ENCODE peak calls at places on chromosomes 12 and 14, in seven cellular contexts. P, M, U, K, X, Y and O are unnamed samples.
A peak's percentile ranks its signal among the peaks of the same experiment; 100 is the strongest.

GRCh38 chr12:49129332-49130150 is 1.7 kb downstream of the TUBA1B start:
- DNase-seq in P (no peak), M (no peak), U (no peak), K (no peak), X (no peak), Y (no peak), O (no peak)

GRCh38 chr12:52515927-52516831 is 4.0 kb downstream of the KRT5 start:
- DNase-seq in P (no peak), M (no peak), U (no peak), K (no peak), X (no peak), Y (peak; percentile 23), O (no peak)

GRCh38 chr12:118064608-118065007 is 3.6 kb upstream of the WSB2 start:
- DNase-seq in P (no peak), M (peak; percentile 53), U (peak; percentile 51), K (no peak), X (no peak), Y (no peak), O (no peak)

GRCh38 chr12:132600048-132601032 is 10.0 kb downstream of the LRCOL1 start:
- DNase-seq in P (peak; percentile 75), M (peak; percentile 83), U (peak; percentile 16), K (peak; percentile 76), X (peak; percentile 74), Y (no peak), O (peak; percentile 18)

GRCh38 chr14:69289811-69290520 is 30.0 kb downstream of the GALNT16 start:
- DNase-seq in P (no peak), M (no peak), U (no peak), K (peak; percentile 49), X (no peak), Y (no peak), O (no peak)

GRCh38 chr12:42762395-42762925 is 172.9 kb upstream of the PRICKLE1 start:
- DNase-seq in P (no peak), M (no peak), U (no peak), K (no peak), X (no peak), Y (no peak), O (no peak)

GRCh38 chr14:90421621-90422020 is 24.8 kb downstream of the CALM1 start:
- DNase-seq in P (no peak), M (no peak), U (no peak), K (no peak), X (no peak), Y (no peak), O (no peak)

GRCh38 chr12:54185919-54186318 is 2.9 kb downstream of the SMUG1 start:
- DNase-seq in P (no peak), M (no peak), U (no peak), K (no peak), X (no peak), Y (no peak), O (no peak)

GRCh38 chr14:54864526-54864925 is 38.1 kb downstream of the GCH1 start:
- DNase-seq in P (peak; percentile 16), M (no peak), U (no peak), K (no peak), X (peak; percentile 19), Y (no peak), O (no peak)

GRCh38 chr14:75811136-75811839 is 150.2 kb downstream of the TTLL5 start:
- DNase-seq in P (no peak), M (no peak), U (no peak), K (no peak), X (peak; percentile 71), Y (no peak), O (no peak)

GRCh38 chr14:99579077-99579836 is 24.8 kb downstream of the CCDC85C start:
- DNase-seq in P (no peak), M (no peak), U (no peak), K (no peak), X (no peak), Y (no peak), O (no peak)

GRCh38 chr12:62893276-62893675 is 41.7 kb downstream of the PPM1H start:
- DNase-seq in P (no peak), M (no peak), U (no peak), K (no peak), X (no peak), Y (no peak), O (no peak)

GRCh38 chr14:96285667-96286066 is 29.7 kb downstream of the BDKRB1 start:
- DNase-seq in P (peak; percentile 15), M (no peak), U (no peak), K (no peak), X (peak; percentile 87), Y (no peak), O (no peak)

GRCh38 chr12:128109636-128110035 is 157.3 kb upstream of the TMEM132C start:
- DNase-seq in P (no peak), M (no peak), U (no peak), K (no peak), X (no peak), Y (peak; percentile 80), O (no peak)

GRCh38 chr14:88995437-88996198 is 171.2 kb downstream of the TTC8 start:
- DNase-seq in P (peak; percentile 78), M (no peak), U (no peak), K (no peak), X (peak; percentile 89), Y (no peak), O (peak; percentile 69)

GRCh38 chr12:104784592-104784991 is 173.5 kb downstream of the SLC41A2 start:
- DNase-seq in P (no peak), M (no peak), U (no peak), K (no peak), X (no peak), Y (no peak), O (no peak)

DNA sequence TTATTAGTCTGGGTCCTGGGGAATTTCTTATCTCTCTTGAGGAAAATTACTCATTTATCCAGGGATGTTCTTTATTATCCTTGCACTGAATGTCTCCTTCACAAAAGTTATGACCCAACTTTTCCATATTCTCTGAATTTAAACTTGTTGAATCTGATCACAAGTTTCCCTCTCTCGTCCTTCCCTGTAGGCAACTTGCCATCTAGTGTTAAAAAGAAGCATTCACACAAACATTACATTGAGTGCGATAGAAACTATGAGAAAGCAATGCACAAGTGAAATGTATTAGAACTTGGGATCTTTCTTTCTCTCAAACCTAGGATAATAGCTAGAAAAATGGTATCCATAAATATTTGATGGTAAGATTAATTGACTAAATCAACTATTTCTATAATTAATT is 608.4 kb downstream of the FSCB start:
- DNase-seq in P (no peak), M (no peak), U (no peak), K (no peak), X (no peak), Y (no peak), O (no peak)
- TF ChIP-seq CTCF in P (no peak), M (no peak), U (peak; percentile 21), K (no peak), X (no peak), Y (no peak), O (no peak)

DNA sequence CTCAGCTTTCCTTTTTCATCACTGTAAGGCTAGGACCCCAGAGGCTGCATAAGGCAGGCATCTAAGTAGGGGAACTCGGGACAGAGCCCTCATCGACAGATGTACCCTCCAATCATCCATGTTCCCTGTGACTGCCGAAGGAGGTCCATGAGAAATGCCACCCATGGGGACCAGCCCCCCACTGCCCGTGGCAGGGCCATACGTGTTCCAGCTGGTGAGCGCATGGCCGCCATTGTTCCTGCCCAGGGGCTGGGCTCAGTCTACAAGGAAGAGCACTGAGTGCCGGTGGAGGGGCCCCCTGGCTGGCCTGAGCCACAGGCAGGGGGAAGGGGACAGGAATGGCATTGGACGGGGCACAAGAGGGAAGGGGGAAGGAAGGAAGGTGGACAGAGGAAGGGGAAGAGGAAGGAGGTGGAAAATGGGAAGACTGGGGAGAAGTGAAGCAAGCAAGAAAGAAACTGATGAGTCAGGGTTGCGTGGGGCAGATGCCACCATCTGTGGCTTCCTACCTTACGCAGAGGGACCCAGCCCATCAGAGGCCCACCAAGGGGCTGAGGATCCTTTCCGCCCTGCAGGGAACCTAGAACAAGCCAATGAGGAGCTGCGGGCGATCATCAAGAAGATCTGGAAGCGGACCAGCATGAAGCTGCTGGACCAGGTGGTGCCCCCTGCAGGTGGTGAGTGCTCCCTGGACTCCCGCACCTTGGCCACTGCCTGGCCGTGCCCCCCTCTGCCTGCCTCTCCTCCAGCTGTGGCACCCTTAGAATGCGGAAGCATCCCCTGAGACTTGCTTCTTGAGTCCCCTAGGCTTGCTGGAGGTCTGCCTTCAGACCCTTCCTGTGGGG is 120.6 kb upstream of the FKBP4 start:
- DNase-seq in P (no peak), M (no peak), U (peak; percentile 4), K (no peak), X (no peak), Y (peak; percentile 83), O (no peak)
- TF ChIP-seq CTCF in P (no peak), M (no peak), U (peak; percentile 41), K (no peak), X (peak; percentile 17), Y (peak; percentile 29), O (peak; percentile 56)

GRCh38 chr14:46580941-46581671 is 70.5 kb downstream of the RPL10L start:
- DNase-seq in P (peak; percentile 32), M (peak; percentile 20), U (peak; percentile 41), K (no peak), X (peak; percentile 5), Y (no peak), O (peak; percentile 8)
- TF ChIP-seq CTCF in P (peak; percentile 42), M (peak; percentile 39), U (peak; percentile 84), K (no peak), X (peak; percentile 9), Y (peak; percentile 75), O (peak; percentile 75)

DNA sequence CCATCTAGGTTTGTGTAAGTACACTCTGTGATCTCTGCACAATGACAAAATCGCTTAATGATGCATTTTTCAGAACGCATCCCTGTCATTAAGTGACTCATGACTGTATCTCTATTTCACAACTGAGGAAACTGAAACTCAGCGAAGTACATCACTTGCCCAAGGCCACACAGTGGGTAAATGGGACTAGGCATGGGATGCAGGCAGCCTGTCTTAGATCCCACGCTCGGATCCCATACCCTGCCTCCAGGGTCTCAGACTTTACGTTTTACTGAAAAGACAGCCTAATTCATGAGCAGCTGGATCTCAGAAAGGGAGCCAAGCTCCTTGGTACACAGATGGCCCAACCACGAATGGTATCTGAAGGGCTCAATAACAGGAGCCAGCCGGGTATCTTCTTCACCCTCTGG is 2.4 kb upstream of the MLEC start:
- DNase-seq in P (peak; percentile 78), M (no peak), U (no peak), K (no peak), X (peak; percentile 75), Y (no peak), O (peak; percentile 52)
- TF ChIP-seq CTCF in P (no peak), M (no peak), U (no peak), K (no peak), X (no peak), Y (no peak), O (no peak)